ENCODE peak calls at places on chromosomes 1 and 21, in five cellular contexts. One of them, this sample, is unnamed. For H3K4me1, the result is how much of the 10 kb centered on the place peaks cover.

GRCh38 chr1:115679141-115679611 is 37.4 kb downstream of the VANGL1 start:
- DNase-seq in GM23248: peak
- DNase-seq in lower lobe of right lung: no peak
- DNase-seq in RWPE2: no peak
- DNase-seq in adrenal gland: peak
- DNase-seq in this sample: no peak

GRCh38 chr21:15000076-15000475 is 64.7 kb downstream of the NRIP1 start:
- DNase-seq in GM23248: peak
- DNase-seq in lower lobe of right lung: no peak
- DNase-seq in RWPE2: no peak
- DNase-seq in adrenal gland: no peak
- DNase-seq in this sample: peak

GRCh38 chr1:50562106-50562505 is 138.9 kb upstream of the DMRTA2 start:
- DNase-seq in GM23248: peak
- DNase-seq in lower lobe of right lung: no peak
- DNase-seq in RWPE2: no peak
- DNase-seq in adrenal gland: no peak
- DNase-seq in this sample: no peak

GRCh38 chr1:30750751-30751291 is 6.8 kb downstream of the LAPTM5 start:
- DNase-seq in GM23248: no peak
- DNase-seq in lower lobe of right lung: no peak
- DNase-seq in RWPE2: no peak
- DNase-seq in adrenal gland: no peak
- DNase-seq in this sample: no peak

GRCh38 chr1:208238710-208239517 is 5.3 kb downstream of the PLXNA2 start:
- DNase-seq in GM23248: peak
- DNase-seq in lower lobe of right lung: no peak
- DNase-seq in RWPE2: peak
- DNase-seq in adrenal gland: peak
- DNase-seq in this sample: peak

GRCh38 chr1:229208481-229208880 is 62.4 kb upstream of the RAB4A start:
- DNase-seq in GM23248: no peak
- DNase-seq in lower lobe of right lung: no peak
- DNase-seq in RWPE2: no peak
- DNase-seq in adrenal gland: no peak
- DNase-seq in this sample: peak

GRCh38 chr1:209434066-209434465 is 149.4 kb upstream of the CAMK1G start:
- DNase-seq in GM23248: peak
- DNase-seq in lower lobe of right lung: no peak
- DNase-seq in RWPE2: peak
- DNase-seq in adrenal gland: no peak
- DNase-seq in this sample: no peak

GRCh38 chr1:178192686-178193085 is 98.8 kb downstream of the RASAL2 start:
- DNase-seq in GM23248: peak
- DNase-seq in lower lobe of right lung: no peak
- DNase-seq in RWPE2: no peak
- DNase-seq in adrenal gland: peak
- DNase-seq in this sample: peak

GRCh38 chr1:236681184-236681583 is 5.1 kb upstream of the ACTN2 start:
- DNase-seq in GM23248: no peak
- DNase-seq in lower lobe of right lung: no peak
- DNase-seq in RWPE2: no peak
- DNase-seq in adrenal gland: no peak
- DNase-seq in this sample: no peak

GRCh38 chr21:45154511-45155508 is 80.4 kb downstream of the ADARB1 start:
- DNase-seq in GM23248: peak
- DNase-seq in lower lobe of right lung: no peak
- DNase-seq in RWPE2: no peak
- DNase-seq in adrenal gland: no peak
- DNase-seq in this sample: peak

GRCh38 chr1:23400324-23401110 is 24.0 kb downstream of the TCEA3 start:
- DNase-seq in GM23248: peak
- DNase-seq in lower lobe of right lung: no peak
- DNase-seq in RWPE2: no peak
- DNase-seq in adrenal gland: no peak
- DNase-seq in this sample: no peak

GRCh38 chr21:43273016-43273707 is 104.4 kb downstream of the CRYAA start:
- DNase-seq in GM23248: no peak
- DNase-seq in lower lobe of right lung: peak
- DNase-seq in RWPE2: peak
- DNase-seq in adrenal gland: no peak
- DNase-seq in this sample: no peak

GRCh38 chr1:157158967-157159366 is 20.8 kb upstream of the ETV3 start:
- DNase-seq in GM23248: no peak
- DNase-seq in lower lobe of right lung: no peak
- DNase-seq in RWPE2: no peak
- DNase-seq in adrenal gland: no peak
- DNase-seq in this sample: no peak

GRCh38 chr1:198245379-198245778 is 88.6 kb downstream of the NEK7 start:
- DNase-seq in GM23248: peak
- DNase-seq in lower lobe of right lung: no peak
- DNase-seq in RWPE2: no peak
- DNase-seq in adrenal gland: peak
- DNase-seq in this sample: no peak

GRCh38 chr1:201827321-201828281 is 1.4 kb upstream of the IPO9 start:
- DNase-seq in GM23248: peak
- DNase-seq in lower lobe of right lung: no peak
- DNase-seq in RWPE2: no peak
- DNase-seq in adrenal gland: no peak
- DNase-seq in this sample: peak
- H3K4me1 ChIP-seq in GM23248: under half
- H3K4me1 ChIP-seq in lower lobe of right lung: under half
- H3K4me1 ChIP-seq in RWPE2: under half
- H3K4me1 ChIP-seq in adrenal gland: under half
- H3K4me1 ChIP-seq in this sample: under half

GRCh38 chr1:172708452-172708851 is 49.5 kb downstream of the FASLG start:
- DNase-seq in GM23248: no peak
- DNase-seq in lower lobe of right lung: no peak
- DNase-seq in RWPE2: no peak
- DNase-seq in adrenal gland: no peak
- DNase-seq in this sample: no peak
- H3K4me1 ChIP-seq in GM23248: under half
- H3K4me1 ChIP-seq in lower lobe of right lung: under half
- H3K4me1 ChIP-seq in RWPE2: under half
- H3K4me1 ChIP-seq in adrenal gland: under half
- H3K4me1 ChIP-seq in this sample: under half

GRCh38 chr1:160207118-160207650 is 2.0 kb downstream of the PEA15 start:
- DNase-seq in GM23248: no peak
- DNase-seq in lower lobe of right lung: no peak
- DNase-seq in RWPE2: no peak
- DNase-seq in adrenal gland: no peak
- DNase-seq in this sample: no peak

GRCh38 chr1:160205974-160206369 is 788 bp downstream of the PEA15 start:
- DNase-seq in GM23248: peak
- DNase-seq in lower lobe of right lung: no peak
- DNase-seq in RWPE2: no peak
- DNase-seq in adrenal gland: peak
- DNase-seq in this sample: no peak

GRCh38 chr1:160206421-160207117 is 1.4 kb downstream of the PEA15 start:
- DNase-seq in GM23248: peak
- DNase-seq in lower lobe of right lung: no peak
- DNase-seq in RWPE2: no peak
- DNase-seq in adrenal gland: no peak
- DNase-seq in this sample: no peak

GRCh38 chr1:160204526-160205241 is 500 bp upstream of the PEA15 start:
- DNase-seq in GM23248: peak
- DNase-seq in lower lobe of right lung: no peak
- DNase-seq in RWPE2: no peak
- DNase-seq in adrenal gland: no peak
- DNase-seq in this sample: no peak

GRCh38 chr1:160205242-160205973 is at the start of gene PEA15:
- DNase-seq in GM23248: peak
- DNase-seq in lower lobe of right lung: peak
- DNase-seq in RWPE2: no peak
- DNase-seq in adrenal gland: peak
- DNase-seq in this sample: peak
- H3K4me1 ChIP-seq in GM23248: under half
- H3K4me1 ChIP-seq in lower lobe of right lung: half or more
- H3K4me1 ChIP-seq in RWPE2: under half
- H3K4me1 ChIP-seq in adrenal gland: half or more
- H3K4me1 ChIP-seq in this sample: under half

GRCh38 chr1:11704691-11705475 is 13.4 kb downstream of the DRAXIN start:
- DNase-seq in GM23248: no peak
- DNase-seq in lower lobe of right lung: no peak
- DNase-seq in RWPE2: no peak
- DNase-seq in adrenal gland: no peak
- DNase-seq in this sample: no peak
- H3K4me1 ChIP-seq in GM23248: under half
- H3K4me1 ChIP-seq in lower lobe of right lung: under half
- H3K4me1 ChIP-seq in RWPE2: under half
- H3K4me1 ChIP-seq in adrenal gland: under half
- H3K4me1 ChIP-seq in this sample: under half

This sample was measured in cardiac muscle cell.